ENCODE peak calls at places on chromosome 9, in five cellular contexts. O is astrocyte of the cerebellum, D is left lung, L is pancreas, P is fibroblast of pulmonary artery. G is an unnamed sample.

GRCh38 chr9:128124873-128125574 is 2.5 kb downstream of the PTGES2 start:
- DNase-seq in O (no peak), D (peak), L (peak), P (peak), G (peak)

GRCh38 chr9:113673726-113674125 is 202.4 kb upstream of the ZNF618 start:
- DNase-seq in O (no peak), D (no peak), L (no peak), P (peak), G (no peak)

GRCh38 chr9:99307846-99308245 is 85.8 kb downstream of the SEC61B start:
- DNase-seq in O (no peak), D (no peak), L (no peak), P (no peak), G (no peak)

GRCh38 chr9:136726631-136727191 is 14.3 kb downstream of the DIPK1B start:
- DNase-seq in O (no peak), D (no peak), L (no peak), P (no peak), G (peak)

GRCh38 chr9:126564128-126564527 is 49.6 kb upstream of the LMX1B start:
- DNase-seq in O (no peak), D (no peak), L (no peak), P (no peak), G (no peak)

GRCh38 chr9:79353856-79354520 is 217.8 kb upstream of the TLE4 start:
- DNase-seq in O (peak), D (no peak), L (no peak), P (peak), G (peak)

GRCh38 chr9:134709512-134710270 is 68.1 kb downstream of the COL5A1 start:
- DNase-seq in O (no peak), D (no peak), L (no peak), P (peak), G (peak)

GRCh38 chr9:128065907-128066712 is 1.0 kb downstream of the NAIF1 start:
- DNase-seq in O (no peak), D (peak), L (peak), P (no peak), G (no peak)

GRCh38 chr9:126558051-126558665 is 55.6 kb upstream of the LMX1B start:
- DNase-seq in O (peak), D (peak), L (peak), P (peak), G (peak)

GRCh38 chr9:135287627-135288026 is 192.0 kb upstream of the PPP1R26 start:
- DNase-seq in O (no peak), D (no peak), L (no peak), P (no peak), G (no peak)

GRCh38 chr9:20349568-20349967 is 272.7 kb downstream of the MLLT3 start:
- DNase-seq in O (no peak), D (no peak), L (no peak), P (no peak), G (no peak)

GRCh38 chr9:36625006-36625600 is 52.4 kb downstream of the MELK start:
- DNase-seq in O (peak), D (peak), L (peak), P (peak), G (peak)

GRCh38 chr9:116274293-116274692 is 120.7 kb downstream of the PAPPA start:
- DNase-seq in O (no peak), D (no peak), L (no peak), P (peak), G (peak)

GRCh38 chr9:76451234-76451633 is 7.7 kb upstream of the GCNT1 start:
- DNase-seq in O (peak), D (no peak), L (no peak), P (peak), G (peak)

GRCh38 chr9:137306546-137307254 is 4.6 kb upstream of the NRARP start:
- DNase-seq in O (no peak), D (peak), L (peak), P (no peak), G (no peak)

GRCh38 chr9:5879419-5880181 is 11.1 kb upstream of the MLANA start:
- DNase-seq in O (peak), D (no peak), L (no peak), P (peak), G (peak)

GRCh38 chr9:109269839-109270238 is 51.0 kb downstream of the EPB41L4B start:
- DNase-seq in O (no peak), D (no peak), L (no peak), P (no peak), G (no peak)

GRCh38 chr9:5869315-5870019 is 21.2 kb upstream of the MLANA start:
- DNase-seq in O (no peak), D (no peak), L (no peak), P (no peak), G (no peak)

GRCh38 chr9:96033896-96034295 is 158.4 kb downstream of the ERCC6L2 start:
- DNase-seq in O (no peak), D (no peak), L (no peak), P (no peak), G (no peak)

GRCh38 chr9:111825468-111826145 is 30.9 kb upstream of the SHOC1 start:
- DNase-seq in O (no peak), D (no peak), L (no peak), P (peak), G (peak)

GRCh38 chr9:91949946-91950664 is at the start of gene ROR2:
- DNase-seq in O (no peak), D (peak), L (peak), P (peak), G (no peak)

GRCh38 chr9:107735821-107736220 is 246.3 kb upstream of the KLF4 start:
- DNase-seq in O (no peak), D (no peak), L (no peak), P (no peak), G (no peak)

GRCh38 chr9:95584176-95584575 is 67.4 kb upstream of the PTCH1 start:
- DNase-seq in O (no peak), D (no peak), L (no peak), P (no peak), G (no peak)

GRCh38 chr9:97419315-97419867 is 7.5 kb downstream of the TDRD7 start:
- DNase-seq in O (peak), D (no peak), L (no peak), P (peak), G (peak)

GRCh38 chr9:4237748-4238511 is 61.9 kb downstream of the GLIS3 start:
- DNase-seq in O (peak), D (no peak), L (no peak), P (peak), G (no peak)

GRCh38 chr9:134247918-134248631 is 78.2 kb upstream of the RXRA start:
- DNase-seq in O (no peak), D (no peak), L (no peak), P (no peak), G (no peak)

GRCh38 chr9:133242991-133243390 is 32.0 kb downstream of the ABO start:
- DNase-seq in O (no peak), D (no peak), L (no peak), P (no peak), G (no peak)

GRCh38 chr9:27125030-27125429 is 16.0 kb downstream of the TEK start:
- DNase-seq in O (peak), D (peak), L (peak), P (peak), G (peak)

GRCh38 chr9:5582835-5583195 is 46.1 kb upstream of the RIC1 start:
- DNase-seq in O (peak), D (no peak), L (no peak), P (peak), G (peak)

GRCh38 chr9:124695280-124695890 is 75.7 kb downstream of the NR6A1 start:
- DNase-seq in O (no peak), D (no peak), L (no peak), P (no peak), G (peak)

GRCh38 chr9:95181226-95181818 is 136.2 kb downstream of the FANCC start:
- DNase-seq in O (no peak), D (no peak), L (no peak), P (peak), G (no peak)

GRCh38 chr9:68775003-68775730 is 70.1 kb downstream of the PIP5K1B start:
- DNase-seq in O (no peak), D (no peak), L (no peak), P (no peak), G (peak)

GRCh38 chr9:98484218-98484617 is 224.5 kb downstream of the GABBR2 start:
- DNase-seq in O (no peak), D (no peak), L (no peak), P (peak), G (no peak)

GRCh38 chr9:136848393-136849037 is 694 bp upstream of the PHPT1 start:
- DNase-seq in O (no peak), D (peak), L (peak), P (no peak), G (no peak)

GRCh38 chr9:121240394-121241145 is 27.4 kb upstream of the GSN start:
- DNase-seq in O (no peak), D (no peak), L (no peak), P (no peak), G (no peak)

GRCh38 chr9:37451628-37452027 is 13.6 kb downstream of the ZBTB5 start:
- DNase-seq in O (no peak), D (no peak), L (no peak), P (no peak), G (no peak)

GRCh38 chr9:124477211-124478013 is 27.2 kb downstream of the ADGRD2 start:
- DNase-seq in O (no peak), D (no peak), L (no peak), P (no peak), G (no peak)

GRCh38 chr9:128393171-128393761 is 22.1 kb downstream of the URM1 start:
- DNase-seq in O (no peak), D (no peak), L (no peak), P (no peak), G (no peak)

GRCh38 chr9:13213337-13213736 is 66.2 kb downstream of the MPDZ start:
- DNase-seq in O (peak), D (no peak), L (no peak), P (peak), G (no peak)

G was measured in brain microvascular endothelial cell.